ENCODE peak calls at places on chromosomes 6 and 20, in seven cellular contexts. C is T-helper 9 cell, J is tibial nerve, I is HuH-7.5, Q is astrocyte of the hippocampus, F is nephron progenitor cell, O is endothelial cell. D is an unnamed sample.

GRCh38 chr6:21189721-21190120 is 403.8 kb upstream of the SOX4 start:
- DNase-seq in C (no peak), J (no peak), I (no peak), Q (no peak), F (no peak), O (no peak), D (no peak)

GRCh38 chr20:61385316-61385715 is 133.3 kb downstream of the CDH4 start:
- DNase-seq in C (no peak), J (no peak), I (no peak), Q (no peak), F (no peak), O (no peak), D (no peak)

GRCh38 chr6:150766201-150766997 is 99.1 kb upstream of the MTHFD1L start:
- DNase-seq in C (no peak), J (no peak), I (no peak), Q (peak), F (no peak), O (no peak), D (no peak)

GRCh38 chr6:148179786-148180185 is 162.9 kb upstream of the SASH1 start:
- DNase-seq in C (no peak), J (no peak), I (no peak), Q (peak), F (no peak), O (peak), D (no peak)

GRCh38 chr6:149389509-149390297 is 10.4 kb upstream of the SUMO4 start:
- DNase-seq in C (no peak), J (no peak), I (no peak), Q (no peak), F (no peak), O (no peak), D (no peak)

GRCh38 chr20:17666491-17666890 is 15.6 kb downstream of the RRBP1 start:
- DNase-seq in C (no peak), J (peak), I (no peak), Q (peak), F (no peak), O (no peak), D (no peak)

GRCh38 chr6:74785236-74785635 is 420.6 kb downstream of the COL12A1 start:
- DNase-seq in C (no peak), J (no peak), I (no peak), Q (no peak), F (no peak), O (no peak), D (no peak)

GRCh38 chr6:100166991-100167390 is 173.0 kb upstream of the MCHR2 start:
- DNase-seq in C (no peak), J (no peak), I (no peak), Q (no peak), F (no peak), O (no peak), D (no peak)

GRCh38 chr6:4377635-4378034 is 242.3 kb upstream of the ECI2 start:
- DNase-seq in C (no peak), J (no peak), I (no peak), Q (no peak), F (peak), O (no peak), D (no peak)

GRCh38 chr20:12837646-12838045 is 171.1 kb upstream of the SPTLC3 start:
- DNase-seq in C (no peak), J (no peak), I (no peak), Q (no peak), F (no peak), O (no peak), D (no peak)

GRCh38 chr20:63544958-63545516 is 2.5 kb downstream of the SRMS start:
- DNase-seq in C (no peak), J (no peak), I (peak), Q (no peak), F (no peak), O (no peak), D (no peak)

GRCh38 chr6:160430203-160430602 is 82.0 kb downstream of the SLC22A3 start:
- DNase-seq in C (no peak), J (no peak), I (no peak), Q (no peak), F (no peak), O (no peak), D (no peak)

GRCh38 chr20:64062596-64063388 is at the start of gene TCEA2:
- DNase-seq in C (peak), J (peak), I (peak), Q (peak), F (peak), O (peak), D (peak)

GRCh38 chr6:55567558-55567957 is 11.4 kb downstream of the HMGCLL1 start:
- DNase-seq in C (no peak), J (no peak), I (no peak), Q (no peak), F (no peak), O (no peak), D (no peak)

GRCh38 chr6:87561012-87561411 is 28.8 kb downstream of the RARS2 start:
- DNase-seq in C (no peak), J (no peak), I (no peak), Q (peak), F (no peak), O (no peak), D (no peak)

GRCh38 chr20:23052904-23053303 is 3.4 kb upstream of the THBD start:
- DNase-seq in C (no peak), J (no peak), I (no peak), Q (no peak), F (no peak), O (no peak), D (no peak)

GRCh38 chr20:51221791-51222408 is 199.0 kb upstream of the KCNG1 start:
- DNase-seq in C (no peak), J (no peak), I (peak), Q (no peak), F (peak), O (no peak), D (no peak)

GRCh38 chr6:145670306-145670705 is 65.0 kb downstream of the EPM2A start:
- DNase-seq in C (no peak), J (no peak), I (no peak), Q (no peak), F (no peak), O (no peak), D (no peak)

GRCh38 chr6:166307981-166308768 is at the start of gene PRR18:
- DNase-seq in C (no peak), J (no peak), I (peak), Q (peak), F (peak), O (peak), D (no peak)

GRCh38 chr6:25882066-25882496 is 8.0 kb upstream of the SLC17A3 start:
- DNase-seq in C (peak), J (no peak), I (no peak), Q (no peak), F (no peak), O (peak), D (no peak)

GRCh38 chr6:105320766-105321165 is 82.1 kb downstream of the PREP start:
- DNase-seq in C (no peak), J (no peak), I (no peak), Q (no peak), F (no peak), O (no peak), D (no peak)

GRCh38 chr6:85641916-85642773 is 541 bp downstream of the SYNCRIP start:
- DNase-seq in C (peak), J (peak), I (peak), Q (peak), F (peak), O (peak), D (no peak)

GRCh38 chr6:142737368-142738060 is 207.5 kb downstream of the HIVEP2 start:
- DNase-seq in C (no peak), J (no peak), I (no peak), Q (no peak), F (no peak), O (no peak), D (no peak)

GRCh38 chr20:51700809-51701285 is 67.3 kb downstream of the ATP9A start:
- DNase-seq in C (no peak), J (no peak), I (peak), Q (peak), F (peak), O (peak), D (no peak)

GRCh38 chr6:169213814-169214520 is 39.7 kb downstream of the THBS2 start:
- DNase-seq in C (no peak), J (no peak), I (no peak), Q (no peak), F (no peak), O (no peak), D (no peak)

GRCh38 chr6:45350186-45350585 is 22.1 kb downstream of the RUNX2 start:
- DNase-seq in C (no peak), J (no peak), I (no peak), Q (no peak), F (no peak), O (no peak), D (no peak)

GRCh38 chr6:122735618-122736017 is 43.9 kb upstream of the FABP7 start:
- DNase-seq in C (no peak), J (no peak), I (no peak), Q (no peak), F (no peak), O (no peak), D (no peak)

GRCh38 chr6:90266845-90267621 is 29.6 kb downstream of the BACH2 start:
- DNase-seq in C (no peak), J (no peak), I (no peak), Q (no peak), F (no peak), O (no peak), D (no peak)

GRCh38 chr6:31405996-31406395 is 2.6 kb downstream of the MICA start:
- DNase-seq in C (no peak), J (no peak), I (no peak), Q (no peak), F (no peak), O (no peak), D (no peak)

GRCh38 chr6:46876126-46876525 is 45.6 kb downstream of the ADGRF5 start:
- DNase-seq in C (no peak), J (no peak), I (no peak), Q (peak), F (no peak), O (peak), D (no peak)

GRCh38 chr6:7067305-7067704 is 40.5 kb upstream of the RREB1 start:
- DNase-seq in C (no peak), J (no peak), I (no peak), Q (no peak), F (no peak), O (no peak), D (no peak)

GRCh38 chr6:111657146-111657545 is 51.5 kb upstream of the TRAF3IP2 start:
- DNase-seq in C (no peak), J (no peak), I (no peak), Q (peak), F (no peak), O (no peak), D (no peak)

GRCh38 chr6:3165631-3166534 is 8.5 kb upstream of the TUBB2A start:
- DNase-seq in C (no peak), J (no peak), I (no peak), Q (peak), F (no peak), O (no peak), D (no peak)

GRCh38 chr20:23445596-23446217 is 6.2 kb downstream of the CSTL1 start:
- DNase-seq in C (no peak), J (no peak), I (no peak), Q (peak), F (no peak), O (no peak), D (no peak)

GRCh38 chr6:164068533-164068932 is 654.0 kb downstream of the QKI start:
- DNase-seq in C (no peak), J (no peak), I (no peak), Q (no peak), F (no peak), O (no peak), D (no peak)